ENCODE peak calls at places on chromosome 9, in ten cellular contexts. H, B, D, W, K, X, Y, U, I and A are unnamed samples.

GRCh38 chr9:13432914-13433313 is 153.4 kb upstream of the MPDZ start:
- DNase-seq in H (no peak), B (no peak), D (no peak), W (no peak), K (no peak), X (no peak), Y (no peak), U (no peak), I (peak), A (no peak)

GRCh38 chr9:23736293-23736692 is 89.7 kb downstream of the ELAVL2 start:
- DNase-seq in H (no peak), B (no peak), D (no peak), W (no peak), K (no peak), X (no peak), Y (no peak), U (no peak), I (no peak), A (no peak)

GRCh38 chr9:111992523-111992922 is 95.9 kb downstream of the UGCG start:
- DNase-seq in H (no peak), B (no peak), D (peak), W (no peak), K (no peak), X (peak), Y (no peak), U (no peak), I (peak), A (no peak)

GRCh38 chr9:13502503-13502902 is 223.0 kb upstream of the MPDZ start:
- DNase-seq in H (no peak), B (no peak), D (no peak), W (no peak), K (no peak), X (no peak), Y (no peak), U (no peak), I (no peak), A (no peak)

GRCh38 chr9:20441704-20442423 is 180.4 kb downstream of the MLLT3 start:
- DNase-seq in H (no peak), B (no peak), D (no peak), W (no peak), K (no peak), X (no peak), Y (no peak), U (no peak), I (no peak), A (no peak)

GRCh38 chr9:138022121-138022741 is 144.6 kb downstream of the CACNA1B start:
- DNase-seq in H (no peak), B (peak), D (no peak), W (no peak), K (no peak), X (peak), Y (no peak), U (peak), I (no peak), A (no peak)

GRCh38 chr9:137162505-137163100 is 7.2 kb downstream of the LRRC26 start:
- DNase-seq in H (no peak), B (no peak), D (no peak), W (no peak), K (no peak), X (no peak), Y (no peak), U (peak), I (no peak), A (no peak)

GRCh38 chr9:96599298-96599697 is 20.3 kb downstream of the CDC14B start:
- DNase-seq in H (no peak), B (no peak), D (peak), W (no peak), K (no peak), X (no peak), Y (no peak), U (no peak), I (peak), A (no peak)

GRCh38 chr9:2096376-2096970 is 81.3 kb downstream of the SMARCA2 start:
- DNase-seq in H (no peak), B (no peak), D (peak), W (no peak), K (no peak), X (no peak), Y (no peak), U (no peak), I (no peak), A (no peak)

GRCh38 chr9:105007143-105007542 is 79.2 kb upstream of the ABCA1 start:
- DNase-seq in H (peak), B (no peak), D (peak), W (no peak), K (no peak), X (no peak), Y (no peak), U (no peak), I (peak), A (no peak)

GRCh38 chr9:2469681-2470141 is 151.9 kb upstream of the VLDLR start:
- DNase-seq in H (no peak), B (peak), D (peak), W (no peak), K (peak), X (no peak), Y (no peak), U (no peak), I (peak), A (no peak)

GRCh38 chr9:21591221-21592062 is 109.3 kb upstream of the IFNE start:
- DNase-seq in H (peak), B (no peak), D (peak), W (peak), K (no peak), X (peak), Y (peak), U (no peak), I (peak), A (no peak)

GRCh38 chr9:111853450-111853827 is 43.2 kb upstream of the UGCG start:
- DNase-seq in H (no peak), B (no peak), D (no peak), W (no peak), K (no peak), X (no peak), Y (no peak), U (no peak), I (no peak), A (no peak)

GRCh38 chr9:2816476-2817141 is 27.3 kb downstream of the PUM3 start:
- DNase-seq in H (peak), B (no peak), D (peak), W (peak), K (no peak), X (no peak), Y (no peak), U (peak), I (peak), A (no peak)

GRCh38 chr9:125343518-125344284 is 82.1 kb downstream of the GAPVD1 start:
- DNase-seq in H (peak), B (no peak), D (peak), W (no peak), K (no peak), X (no peak), Y (no peak), U (no peak), I (peak), A (no peak)

GRCh38 chr9:88524911-88525310 is 10.1 kb upstream of the NXNL2 start:
- DNase-seq in H (no peak), B (no peak), D (no peak), W (no peak), K (no peak), X (no peak), Y (no peak), U (no peak), I (no peak), A (no peak)

GRCh38 chr9:88523056-88523455 is 11.9 kb upstream of the NXNL2 start:
- DNase-seq in H (no peak), B (no peak), D (no peak), W (no peak), K (no peak), X (no peak), Y (no peak), U (no peak), I (no peak), A (no peak)

GRCh38 chr9:88522360-88522759 is 12.6 kb upstream of the NXNL2 start:
- DNase-seq in H (no peak), B (no peak), D (no peak), W (no peak), K (no peak), X (no peak), Y (no peak), U (no peak), I (no peak), A (no peak)

GRCh38 chr9:88521308-88521707 is 13.7 kb upstream of the NXNL2 start:
- DNase-seq in H (no peak), B (no peak), D (no peak), W (no peak), K (no peak), X (no peak), Y (no peak), U (no peak), I (no peak), A (no peak)
- TF ChIP-seq CTCF in H (no peak), B (no peak), D (no peak), W (no peak), K (no peak), X (no peak), Y (no peak), U (no peak), I (no peak), A (no peak)

DNA sequence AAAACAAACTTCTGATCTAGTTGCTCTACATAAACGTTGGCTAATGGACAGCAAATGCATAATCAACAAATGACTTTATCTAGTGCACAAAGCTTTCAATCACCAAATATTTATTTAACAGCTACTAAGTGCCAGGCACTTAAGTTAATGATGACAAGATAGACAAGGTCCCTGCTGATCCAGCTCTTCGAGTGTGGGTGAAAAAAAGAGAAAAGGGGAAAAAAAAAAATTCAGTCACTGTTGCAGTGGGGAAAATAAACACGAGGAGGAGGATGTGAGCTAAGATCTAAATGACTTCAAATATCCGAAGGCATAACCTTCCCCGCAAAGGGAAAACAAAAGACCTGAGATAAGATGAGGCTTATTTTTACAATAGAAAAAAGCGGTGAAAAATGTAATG is 9.6 kb downstream of the PSIP1 start:
- DNase-seq in H (no peak), B (no peak), D (no peak), W (no peak), K (no peak), X (no peak), Y (no peak), U (no peak), I (no peak), A (no peak)
- TF ChIP-seq CTCF in H (peak), B (no peak), D (peak), W (no peak), K (no peak), X (no peak), Y (no peak), U (no peak), I (no peak), A (no peak)

DNA sequence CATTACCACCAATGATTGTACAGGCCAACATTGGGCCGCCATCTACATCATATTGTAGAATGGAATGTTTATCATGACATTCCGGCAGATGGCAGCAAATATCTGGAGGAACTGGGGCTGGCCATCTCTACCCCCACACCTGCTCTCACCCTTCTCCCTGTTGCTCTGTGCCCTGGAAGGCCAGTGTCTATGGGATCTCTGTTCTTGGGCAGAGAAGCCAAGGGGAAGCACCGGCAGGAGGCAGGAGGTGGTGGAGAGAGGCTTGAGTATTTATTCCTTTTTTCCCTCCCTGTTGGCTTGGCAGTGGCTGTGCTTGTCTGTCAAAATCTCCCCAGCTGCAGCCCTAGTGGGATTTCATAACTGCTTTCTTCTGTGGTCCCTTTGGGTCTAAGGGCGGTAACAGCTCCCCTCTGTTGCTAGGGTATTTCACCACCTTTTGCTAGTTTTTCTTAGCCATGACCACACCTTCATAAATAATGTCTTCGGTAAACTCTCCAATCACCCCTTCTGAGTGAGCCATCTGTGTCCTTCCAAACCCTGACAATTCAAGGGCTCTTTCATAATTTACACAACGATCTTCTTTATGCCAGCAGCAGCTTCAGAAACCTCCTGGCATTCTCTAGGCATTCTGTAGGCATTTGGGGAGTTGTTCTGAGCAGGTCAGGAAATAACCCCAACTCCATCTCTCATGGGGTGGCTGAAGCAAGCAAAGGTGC is 225.8 kb downstream of the MELK start:
- DNase-seq in H (no peak), B (peak), D (no peak), W (no peak), K (no peak), X (no peak), Y (no peak), U (no peak), I (no peak), A (no peak)
- TF ChIP-seq CTCF in H (no peak), B (no peak), D (no peak), W (no peak), K (no peak), X (no peak), Y (no peak), U (no peak), I (no peak), A (no peak)

GRCh38 chr9:69980591-69980990 is 63.1 kb upstream of the MAMDC2 start:
- DNase-seq in H (no peak), B (no peak), D (no peak), W (no peak), K (no peak), X (no peak), Y (no peak), U (no peak), I (no peak), A (no peak)

GRCh38 chr9:69971643-69972449 is 71.8 kb upstream of the MAMDC2 start:
- DNase-seq in H (no peak), B (peak), D (peak), W (peak), K (peak), X (peak), Y (peak), U (peak), I (peak), A (peak)

GRCh38 chr9:69980041-69980440 is 63.6 kb upstream of the MAMDC2 start:
- DNase-seq in H (no peak), B (no peak), D (peak), W (no peak), K (no peak), X (no peak), Y (no peak), U (no peak), I (no peak), A (no peak)

GRCh38 chr9:69976165-69976564 is 67.5 kb upstream of the MAMDC2 start:
- DNase-seq in H (peak), B (peak), D (peak), W (no peak), K (no peak), X (peak), Y (no peak), U (no peak), I (peak), A (no peak)

DNA sequence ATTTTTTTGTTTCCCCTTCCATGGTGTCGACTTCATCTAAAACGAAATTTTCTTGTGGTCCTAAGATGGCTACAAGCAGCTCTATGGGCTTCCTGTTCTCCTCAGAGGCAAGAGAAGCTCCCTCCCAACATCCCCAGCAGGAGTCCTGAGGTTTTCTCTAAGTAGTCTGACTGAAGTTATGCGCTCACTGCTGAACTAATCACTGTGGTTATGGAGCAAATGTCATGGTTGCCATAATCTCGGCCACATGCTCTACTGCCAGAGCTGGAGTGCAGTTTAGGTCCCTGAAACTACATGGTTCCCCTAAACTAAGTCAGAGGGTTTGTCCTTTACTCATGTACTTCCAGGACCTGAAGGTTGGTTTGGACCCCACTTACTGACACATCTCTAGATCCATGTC is 68.0 kb upstream of the MAMDC2 start:
- DNase-seq in H (no peak), B (no peak), D (no peak), W (no peak), K (no peak), X (no peak), Y (no peak), U (no peak), I (no peak), A (no peak)
- TF ChIP-seq CTCF in H (no peak), B (no peak), D (no peak), W (no peak), K (no peak), X (no peak), Y (no peak), U (no peak), I (no peak), A (no peak)

GRCh38 chr9:89592963-89593775 is 11.6 kb upstream of the GADD45G start:
- DNase-seq in H (no peak), B (peak), D (peak), W (no peak), K (no peak), X (no peak), Y (no peak), U (no peak), I (peak), A (no peak)
- TF ChIP-seq CTCF in H (peak), B (no peak), D (peak), W (no peak), K (no peak), X (no peak), Y (no peak), U (no peak), I (no peak), A (no peak)

DNA sequence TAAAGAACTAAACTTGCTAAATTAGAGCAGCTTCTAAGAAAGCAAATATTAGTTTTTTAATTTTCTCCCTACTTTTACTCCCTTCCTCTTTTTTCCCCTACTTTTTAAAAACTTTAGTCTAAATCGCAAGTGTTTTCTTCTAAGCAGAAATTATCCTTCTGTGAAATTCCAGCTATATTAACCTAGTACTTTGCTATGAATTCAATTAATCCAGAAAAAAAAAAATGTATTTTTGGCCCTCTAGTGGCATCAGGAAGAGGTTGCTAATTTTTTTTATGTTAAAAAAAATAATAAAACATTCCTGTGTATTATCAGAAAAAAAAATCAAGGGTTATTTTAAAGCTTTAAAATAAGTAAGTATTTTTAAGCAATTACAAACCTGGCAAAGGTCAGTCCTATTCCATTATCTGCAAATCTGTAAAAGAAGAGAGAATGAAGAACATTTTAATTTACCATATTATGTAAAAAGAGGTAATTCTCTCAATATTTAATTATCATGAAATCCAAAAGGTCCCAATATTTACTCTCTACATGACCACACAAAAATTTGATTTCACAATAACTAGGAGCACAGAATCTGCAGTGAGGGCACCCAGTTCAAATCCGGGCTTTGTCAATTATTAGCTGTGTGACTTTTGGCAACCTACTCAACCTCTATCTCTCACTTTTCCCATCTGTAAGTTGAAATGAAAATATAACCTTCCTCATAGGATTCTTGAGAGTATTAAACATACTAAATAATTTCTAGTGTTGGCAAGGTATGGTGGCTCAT is 52.0 kb downstream of the CEMIP2 start:
- DNase-seq in H (no peak), B (no peak), D (peak), W (no peak), K (no peak), X (no peak), Y (no peak), U (no peak), I (peak), A (no peak)
- TF ChIP-seq CTCF in H (peak), B (peak), D (peak), W (peak), K (no peak), X (peak), Y (no peak), U (no peak), I (peak), A (peak)